ENCODE peak calls at places on chromosomes 3 and 15, in five cellular contexts. H, P, L, T and S are unnamed samples.

GRCh38 chr3:190338717-190339116 is 16.5 kb upstream of the CLDN1 start:
- DNase-seq in H (no peak), P (no peak), L (no peak), T (no peak), S (peak; percentile 85)

GRCh38 chr15:84725001-84725491 is 9.1 kb upstream of the SEC11A start:
- DNase-seq in H (peak; percentile 14), P (no peak), L (peak; percentile 53), T (no peak), S (no peak)

GRCh38 chr3:34202975-34203374 is 404.5 kb downstream of the PDCD6IP start:
- DNase-seq in H (no peak), P (no peak), L (no peak), T (no peak), S (peak; percentile 89)

GRCh38 chr15:98651581-98652220 is 3.4 kb downstream of the IGF1R start:
- DNase-seq in H (no peak), P (no peak), L (no peak), T (no peak), S (no peak)

GRCh38 chr15:98983333-98983732 is 24.3 kb downstream of the PGPEP1L start:
- DNase-seq in H (no peak), P (no peak), L (peak; percentile 17), T (peak; percentile 18), S (peak; percentile 28)

GRCh38 chr3:135989247-135989646 is 23.7 kb downstream of the PPP2R3A start:
- DNase-seq in H (no peak), P (no peak), L (no peak), T (no peak), S (no peak)

GRCh38 chr3:53750253-53751210 is 95.7 kb downstream of the CHDH start:
- DNase-seq in H (peak; percentile 41), P (no peak), L (no peak), T (no peak), S (no peak)

GRCh38 chr3:52223449-52224408 is 1.7 kb downstream of the TLR9 start:
- DNase-seq in H (no peak), P (no peak), L (no peak), T (no peak), S (no peak)

GRCh38 chr3:104989878-104990277 is 376.8 kb upstream of the ALCAM start:
- DNase-seq in H (no peak), P (no peak), L (no peak), T (no peak), S (no peak)

GRCh38 chr3:100005670-100006393 is 108.5 kb downstream of the FILIP1L start:
- DNase-seq in H (no peak), P (no peak), L (no peak), T (no peak), S (no peak)

GRCh38 chr15:58433597-58434333 is 2.0 kb downstream of the LIPC start:
- DNase-seq in H (no peak), P (no peak), L (peak; percentile 48), T (no peak), S (peak; percentile 86)

GRCh38 chr3:87320748-87321634 is 44.6 kb upstream of the POU1F1 start:
- DNase-seq in H (no peak), P (no peak), L (no peak), T (no peak), S (peak; percentile 86)

GRCh38 chr15:57540736-57541135 is 51.0 kb upstream of the MYZAP start:
- DNase-seq in H (no peak), P (peak; percentile 44), L (no peak), T (no peak), S (no peak)

GRCh38 chr3:30161370-30161769 is 445.0 kb upstream of the TGFBR2 start:
- DNase-seq in H (no peak), P (no peak), L (peak; percentile 49), T (no peak), S (no peak)

GRCh38 chr15:99121207-99121606 is 16.3 kb downstream of the SYNM start:
- DNase-seq in H (no peak), P (no peak), L (no peak), T (no peak), S (no peak)

GRCh38 chr15:67026171-67026967 is 39.0 kb upstream of the SMAD3 start:
- DNase-seq in H (no peak), P (no peak), L (no peak), T (no peak), S (no peak)

GRCh38 chr3:45992820-45993219 is 2.8 kb downstream of the FYCO1 start:
- DNase-seq in H (no peak), P (no peak), L (no peak), T (no peak), S (no peak)

GRCh38 chr3:195249057-195249770 is 21.7 kb downstream of the XXYLT1 start:
- DNase-seq in H (no peak), P (no peak), L (no peak), T (no peak), S (no peak)

GRCh38 chr15:93071469-93071891 is 17.5 kb downstream of the RGMA start:
- DNase-seq in H (no peak), P (no peak), L (no peak), T (no peak), S (no peak)

GRCh38 chr15:59158701-59159034 is 48.0 kb upstream of the LDHAL6B start:
- DNase-seq in H (no peak), P (no peak), L (no peak), T (no peak), S (no peak)

GRCh38 chr15:42582569-42583235 is 7.3 kb downstream of the STARD9 start:
- DNase-seq in H (no peak), P (no peak), L (no peak), T (no peak), S (peak; percentile 29)

GRCh38 chr3:124387008-124387407 is 343.2 kb upstream of the UMPS start:
- DNase-seq in H (no peak), P (no peak), L (no peak), T (no peak), S (no peak)

GRCh38 chr15:65819563-65819960 is 27.5 kb upstream of the DENND4A start:
- DNase-seq in H (no peak), P (no peak), L (no peak), T (no peak), S (no peak)

GRCh38 chr3:57298041-57298440 is 5.6 kb upstream of the ASB14 start:
- DNase-seq in H (no peak), P (no peak), L (no peak), T (no peak), S (no peak)

GRCh38 chr3:126130081-126130855 is 46.3 kb upstream of the SLC41A3 start:
- DNase-seq in H (no peak), P (no peak), L (no peak), T (no peak), S (no peak)

GRCh38 chr15:49235446-49236207 is 65.6 kb downstream of the GALK2 start:
- DNase-seq in H (peak; percentile 26), P (peak; percentile 38), L (peak; percentile 90), T (peak; percentile 65), S (peak; percentile 84)

GRCh38 chr3:97108136-97108535 is 293.7 kb downstream of the EPHA6 start:
- DNase-seq in H (no peak), P (no peak), L (no peak), T (no peak), S (no peak)

GRCh38 chr3:111848246-111848645 is 10.8 kb upstream of the PHLDB2 start:
- DNase-seq in H (no peak), P (no peak), L (no peak), T (no peak), S (no peak)